ENCODE peak calls at places on chromosome 21, in nine cellular contexts. One of them, this sample, is unnamed.

GRCh38 chr21:28487455-28488070 is 505.1 kb downstream of the LTN1 start:
- DNase-seq in GM20000: no peak
- DNase-seq in glutamatergic neuron: no peak
- DNase-seq in WTC11: no peak
- DNase-seq in hepatocyte: no peak
- DNase-seq in GM12878: no peak
- DNase-seq in tibial artery: no peak
- DNase-seq in A549: no peak
- DNase-seq in fibroblast of mammary gland: peak
- DNase-seq in this sample: no peak

GRCh38 chr21:27315373-27315772 is 348.5 kb upstream of the ADAMTS5 start:
- DNase-seq in glutamatergic neuron: no peak
- DNase-seq in A549: no peak
- DNase-seq in GM20000: no peak
- DNase-seq in GM12878: no peak
- DNase-seq in tibial artery: no peak
- DNase-seq in fibroblast of mammary gland: no peak
- DNase-seq in hepatocyte: no peak
- DNase-seq in WTC11: no peak
- DNase-seq in this sample: no peak

GRCh38 chr21:28877318-28877884 is 115.3 kb downstream of the LTN1 start:
- DNase-seq in GM12878: no peak
- DNase-seq in WTC11: no peak
- DNase-seq in hepatocyte: no peak
- DNase-seq in A549: no peak
- DNase-seq in fibroblast of mammary gland: no peak
- DNase-seq in glutamatergic neuron: no peak
- DNase-seq in GM20000: no peak
- DNase-seq in tibial artery: no peak
- DNase-seq in this sample: no peak

GRCh38 chr21:15031790-15032357 is 32.9 kb downstream of the NRIP1 start:
- DNase-seq in GM20000: no peak
- DNase-seq in GM12878: no peak
- DNase-seq in fibroblast of mammary gland: peak
- DNase-seq in hepatocyte: no peak
- DNase-seq in WTC11: no peak
- DNase-seq in tibial artery: no peak
- DNase-seq in glutamatergic neuron: no peak
- DNase-seq in A549: no peak
- DNase-seq in this sample: no peak

GRCh38 chr21:26834181-26834945 is 10.8 kb downstream of the ADAMTS1 start:
- DNase-seq in hepatocyte: no peak
- DNase-seq in A549: no peak
- DNase-seq in GM12878: no peak
- DNase-seq in glutamatergic neuron: no peak
- DNase-seq in WTC11: no peak
- DNase-seq in tibial artery: no peak
- DNase-seq in fibroblast of mammary gland: no peak
- DNase-seq in GM20000: no peak
- DNase-seq in this sample: no peak

GRCh38 chr21:34846601-34847112 is 177.9 kb downstream of the CLIC6 start:
- DNase-seq in A549: peak
- DNase-seq in hepatocyte: peak
- DNase-seq in WTC11: no peak
- DNase-seq in GM20000: no peak
- DNase-seq in GM12878: no peak
- DNase-seq in tibial artery: no peak
- DNase-seq in fibroblast of mammary gland: peak
- DNase-seq in glutamatergic neuron: no peak
- DNase-seq in this sample: peak

GRCh38 chr21:29256125-29256895 is 42.4 kb upstream of the BACH1 start:
- DNase-seq in glutamatergic neuron: no peak
- DNase-seq in hepatocyte: no peak
- DNase-seq in GM20000: no peak
- DNase-seq in tibial artery: no peak
- DNase-seq in fibroblast of mammary gland: no peak
- DNase-seq in WTC11: no peak
- DNase-seq in GM12878: no peak
- DNase-seq in A549: no peak
- DNase-seq in this sample: no peak

GRCh38 chr21:35072960-35073359 is 23.9 kb upstream of the RUNX1 start:
- DNase-seq in WTC11: no peak
- DNase-seq in fibroblast of mammary gland: no peak
- DNase-seq in A549: no peak
- DNase-seq in GM20000: no peak
- DNase-seq in hepatocyte: peak
- DNase-seq in glutamatergic neuron: no peak
- DNase-seq in GM12878: no peak
- DNase-seq in tibial artery: no peak
- DNase-seq in this sample: no peak

GRCh38 chr21:44930543-44930981 is 9.3 kb upstream of the SLX9 start:
- DNase-seq in tibial artery: no peak
- DNase-seq in GM20000: peak
- DNase-seq in A549: no peak
- DNase-seq in hepatocyte: no peak
- DNase-seq in WTC11: no peak
- DNase-seq in fibroblast of mammary gland: no peak
- DNase-seq in glutamatergic neuron: no peak
- DNase-seq in GM12878: no peak
- DNase-seq in this sample: no peak

DNA sequence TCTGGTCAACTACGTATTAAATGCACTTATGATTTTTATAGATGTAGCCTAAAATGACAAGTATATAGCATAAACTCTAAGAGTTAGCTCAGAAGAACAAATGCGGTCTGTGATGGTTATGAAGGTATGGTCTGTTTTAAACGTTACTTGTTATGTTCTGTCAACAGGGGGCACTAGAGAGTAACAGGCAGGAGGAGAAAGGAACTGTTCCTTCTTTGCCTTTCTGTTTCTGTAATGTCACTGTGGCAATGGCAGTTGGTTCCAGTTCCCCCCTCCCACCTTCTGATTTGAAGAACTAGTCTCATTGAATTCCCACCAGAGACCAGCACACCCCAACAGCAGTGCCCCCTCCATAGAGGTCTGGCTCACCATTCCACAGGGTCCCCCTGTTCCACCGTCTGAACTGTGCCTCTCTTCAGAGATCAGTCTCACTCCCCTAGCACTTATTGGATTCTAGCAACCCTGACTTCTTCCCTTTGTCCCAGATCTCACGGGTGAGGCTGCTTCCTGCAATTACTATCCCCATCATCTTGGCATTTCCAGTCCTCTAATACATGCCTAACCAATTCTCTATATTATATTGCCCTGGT is 14.0 kb downstream of the KRTAP24-1 start:
- DNase-seq in fibroblast of mammary gland: peak
- DNase-seq in GM20000: no peak
- DNase-seq in GM12878: no peak
- DNase-seq in A549: no peak
- DNase-seq in hepatocyte: peak
- DNase-seq in tibial artery: no peak
- DNase-seq in glutamatergic neuron: no peak
- DNase-seq in WTC11: no peak
- DNase-seq in this sample: no peak
- TF ChIP-seq CTCF in fibroblast of mammary gland: peak
- TF ChIP-seq CTCF in GM20000: no peak
- TF ChIP-seq CTCF in GM12878: no peak
- TF ChIP-seq CTCF in A549: no peak
- TF ChIP-seq CTCF in hepatocyte: peak
- TF ChIP-seq CTCF in tibial artery: peak
- TF ChIP-seq CTCF in glutamatergic neuron: peak
- TF ChIP-seq CTCF in WTC11: peak
- TF ChIP-seq CTCF in this sample: no peak

GRCh38 chr21:42468511-42469131 is 27.4 kb downstream of the RSPH1 start:
- DNase-seq in glutamatergic neuron: no peak
- DNase-seq in tibial artery: no peak
- DNase-seq in WTC11: no peak
- DNase-seq in fibroblast of mammary gland: no peak
- DNase-seq in GM12878: no peak
- DNase-seq in A549: no peak
- DNase-seq in hepatocyte: no peak
- DNase-seq in GM20000: no peak
- DNase-seq in this sample: no peak

GRCh38 chr21:42465008-42465878 is 30.8 kb downstream of the RSPH1 start:
- DNase-seq in A549: no peak
- DNase-seq in tibial artery: no peak
- DNase-seq in fibroblast of mammary gland: no peak
- DNase-seq in GM12878: peak
- DNase-seq in WTC11: no peak
- DNase-seq in GM20000: peak
- DNase-seq in hepatocyte: peak
- DNase-seq in glutamatergic neuron: no peak
- DNase-seq in this sample: no peak

GRCh38 chr21:42467613-42467983 is 28.4 kb downstream of the RSPH1 start:
- DNase-seq in GM12878: no peak
- DNase-seq in tibial artery: no peak
- DNase-seq in A549: no peak
- DNase-seq in WTC11: no peak
- DNase-seq in GM20000: no peak
- DNase-seq in glutamatergic neuron: no peak
- DNase-seq in fibroblast of mammary gland: no peak
- DNase-seq in hepatocyte: no peak
- DNase-seq in this sample: no peak

GRCh38 chr21:42469272-42469671 is 26.8 kb downstream of the RSPH1 start:
- DNase-seq in GM20000: no peak
- DNase-seq in tibial artery: no peak
- DNase-seq in hepatocyte: peak
- DNase-seq in WTC11: no peak
- DNase-seq in GM12878: peak
- DNase-seq in fibroblast of mammary gland: no peak
- DNase-seq in A549: no peak
- DNase-seq in glutamatergic neuron: no peak
- DNase-seq in this sample: no peak

DNA sequence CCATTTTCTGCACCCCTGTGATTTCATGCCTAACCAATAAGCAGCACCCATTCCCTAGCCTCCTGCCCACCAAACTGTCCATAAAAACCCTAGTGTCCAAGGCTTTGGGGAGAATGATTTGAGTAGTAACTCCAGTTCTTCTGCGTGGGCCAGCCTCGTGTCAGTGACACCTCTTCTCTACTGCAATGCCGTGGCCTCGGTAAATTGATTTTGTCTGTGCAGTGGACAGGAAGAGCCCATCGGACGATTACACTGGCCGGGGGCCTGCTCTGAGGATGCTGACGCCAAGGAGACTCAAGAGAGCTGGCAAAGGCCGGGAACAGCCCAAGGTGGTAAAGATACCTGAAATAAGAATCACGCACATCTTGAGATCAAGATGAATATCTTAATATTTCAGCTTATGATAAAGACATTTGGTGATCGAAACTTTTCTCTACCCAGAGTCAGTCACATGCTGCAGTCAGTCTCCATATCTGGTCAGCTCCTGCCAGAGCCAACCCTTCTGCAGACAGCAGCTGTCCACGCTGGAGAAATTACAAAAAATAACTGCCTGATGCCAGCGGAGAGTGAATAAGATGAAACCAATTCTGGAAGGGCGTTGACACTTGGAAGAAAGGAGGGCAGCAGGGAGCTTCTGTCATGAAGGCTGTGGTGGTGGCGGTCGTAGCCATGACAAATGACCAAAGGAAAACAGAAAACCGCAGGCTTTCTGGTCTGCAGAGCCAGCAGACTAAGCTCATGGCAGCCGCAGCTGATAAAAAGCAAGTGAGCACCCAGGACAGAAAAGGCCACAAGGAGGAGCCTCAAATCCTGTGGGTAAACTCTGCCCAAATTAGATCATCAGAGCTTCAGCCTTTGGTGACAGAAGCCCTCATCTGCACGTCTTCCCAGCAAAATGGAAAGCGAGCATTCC is 29.1 kb downstream of the RSPH1 start:
- DNase-seq in hepatocyte: peak
- DNase-seq in fibroblast of mammary gland: no peak
- DNase-seq in A549: peak
- DNase-seq in glutamatergic neuron: no peak
- DNase-seq in GM12878: no peak
- DNase-seq in GM20000: peak
- DNase-seq in WTC11: no peak
- DNase-seq in tibial artery: no peak
- DNase-seq in this sample: no peak
- TF ChIP-seq CTCF in hepatocyte: peak
- TF ChIP-seq CTCF in fibroblast of mammary gland: no peak
- TF ChIP-seq CTCF in A549: no peak
- TF ChIP-seq CTCF in glutamatergic neuron: no peak
- TF ChIP-seq CTCF in GM12878: peak
- TF ChIP-seq CTCF in GM20000: peak
- TF ChIP-seq CTCF in WTC11: no peak
- TF ChIP-seq CTCF in tibial artery: no peak
- TF ChIP-seq CTCF in this sample: no peak

GRCh38 chr21:43917515-43918384 is 52.7 kb downstream of the AGPAT3 start:
- DNase-seq in glutamatergic neuron: no peak
- DNase-seq in WTC11: no peak
- DNase-seq in tibial artery: no peak
- DNase-seq in fibroblast of mammary gland: no peak
- DNase-seq in GM12878: peak
- DNase-seq in hepatocyte: no peak
- DNase-seq in GM20000: peak
- DNase-seq in A549: no peak
- DNase-seq in this sample: no peak

GRCh38 chr21:43919283-43919682 is 54.3 kb downstream of the AGPAT3 start:
- DNase-seq in tibial artery: no peak
- DNase-seq in hepatocyte: no peak
- DNase-seq in A549: no peak
- DNase-seq in WTC11: no peak
- DNase-seq in fibroblast of mammary gland: no peak
- DNase-seq in GM12878: no peak
- DNase-seq in glutamatergic neuron: no peak
- DNase-seq in GM20000: no peak
- DNase-seq in this sample: no peak

GRCh38 chr21:43916691-43917514 is 51.9 kb downstream of the AGPAT3 start:
- DNase-seq in GM12878: peak
- DNase-seq in GM20000: peak
- DNase-seq in tibial artery: no peak
- DNase-seq in glutamatergic neuron: no peak
- DNase-seq in WTC11: no peak
- DNase-seq in hepatocyte: no peak
- DNase-seq in A549: no peak
- DNase-seq in fibroblast of mammary gland: no peak
- DNase-seq in this sample: no peak

GRCh38 chr21:43919871-43920801 is 55.1 kb downstream of the AGPAT3 start:
- DNase-seq in fibroblast of mammary gland: no peak
- DNase-seq in glutamatergic neuron: peak
- DNase-seq in tibial artery: no peak
- DNase-seq in hepatocyte: peak
- DNase-seq in GM12878: peak
- DNase-seq in GM20000: no peak
- DNase-seq in A549: no peak
- DNase-seq in WTC11: no peak
- DNase-seq in this sample: no peak

GRCh38 chr21:43918385-43918947 is 53.4 kb downstream of the AGPAT3 start:
- DNase-seq in WTC11: no peak
- DNase-seq in GM20000: no peak
- DNase-seq in GM12878: no peak
- DNase-seq in tibial artery: no peak
- DNase-seq in hepatocyte: no peak
- DNase-seq in glutamatergic neuron: no peak
- DNase-seq in A549: no peak
- DNase-seq in fibroblast of mammary gland: no peak
- DNase-seq in this sample: no peak
- TF ChIP-seq CTCF in WTC11: no peak
- TF ChIP-seq CTCF in GM20000: no peak
- TF ChIP-seq CTCF in GM12878: no peak
- TF ChIP-seq CTCF in tibial artery: no peak
- TF ChIP-seq CTCF in hepatocyte: no peak
- TF ChIP-seq CTCF in glutamatergic neuron: no peak
- TF ChIP-seq CTCF in A549: no peak
- TF ChIP-seq CTCF in fibroblast of mammary gland: no peak
- TF ChIP-seq CTCF in this sample: no peak

GRCh38 chr21:37385179-37385765 is 18.7 kb downstream of the DYRK1A start:
- DNase-seq in GM12878: no peak
- DNase-seq in tibial artery: no peak
- DNase-seq in hepatocyte: no peak
- DNase-seq in WTC11: no peak
- DNase-seq in fibroblast of mammary gland: no peak
- DNase-seq in GM20000: no peak
- DNase-seq in glutamatergic neuron: no peak
- DNase-seq in A549: no peak
- DNase-seq in this sample: no peak
- TF ChIP-seq CTCF in GM12878: no peak
- TF ChIP-seq CTCF in tibial artery: no peak
- TF ChIP-seq CTCF in hepatocyte: no peak
- TF ChIP-seq CTCF in WTC11: no peak
- TF ChIP-seq CTCF in fibroblast of mammary gland: no peak
- TF ChIP-seq CTCF in GM20000: no peak
- TF ChIP-seq CTCF in glutamatergic neuron: no peak
- TF ChIP-seq CTCF in A549: no peak
- TF ChIP-seq CTCF in this sample: no peak

This sample was measured in nephron progenitor cell.